ENCODE peak calls at places on chromosome 15, in four cellular contexts. G, K, M and H are unnamed samples.

GRCh38 chr15:67125589-67126502 is 60.4 kb downstream of the SMAD3 start:
- DNase-seq in M (no peak), K (peak), G (no peak), H (peak)

GRCh38 chr15:84611631-84612030 is 10.8 kb downstream of the ZSCAN2 start:
- DNase-seq in K (no peak), G (no peak), M (no peak), H (no peak)

GRCh38 chr15:23866832-23867231 is 179.7 kb upstream of the NDN start:
- DNase-seq in K (no peak), M (no peak), G (peak), H (peak)

GRCh38 chr15:80835338-80835737 is 56.2 kb downstream of the CEMIP start:
- DNase-seq in G (peak), K (no peak), M (peak), H (no peak)

GRCh38 chr15:91921821-91922198 is 68.3 kb downstream of the SLCO3A1 start:
- DNase-seq in G (no peak), M (no peak), K (no peak), H (no peak)

GRCh38 chr15:85412956-85413854 is 32.8 kb downstream of the AKAP13 start:
- DNase-seq in G (peak), M (no peak), K (no peak), H (peak)

GRCh38 chr15:40256642-40257235 is 17.9 kb downstream of the PAK6 start:
- DNase-seq in K (no peak), G (no peak), M (no peak), H (no peak)

GRCh38 chr15:25742421-25743159 is 120.5 kb downstream of the ATP10A start:
- DNase-seq in M (peak), K (no peak), G (no peak), H (no peak)

GRCh38 chr15:27683126-27683525 is 416.0 kb downstream of the OCA2 start:
- DNase-seq in K (no peak), G (no peak), M (no peak), H (no peak)

GRCh38 chr15:66723826-66724731 is 22.0 kb downstream of the SMAD6 start:
- DNase-seq in G (no peak), K (peak), M (no peak), H (no peak)

GRCh38 chr15:46129145-46129544 is 494.3 kb downstream of the SQOR start:
- DNase-seq in G (no peak), M (no peak), K (no peak), H (no peak)

GRCh38 chr15:98907921-98908490 is 99.6 kb downstream of the PGPEP1L start:
- DNase-seq in M (no peak), K (no peak), G (no peak), H (no peak)

GRCh38 chr15:52196891-52197290 is 5.7 kb upstream of the GNB5 start:
- DNase-seq in K (no peak), M (no peak), G (no peak), H (no peak)

GRCh38 chr15:81105521-81105920 is 28.5 kb upstream of the CFAP161 start:
- DNase-seq in G (no peak), M (no peak), K (no peak), H (no peak)

GRCh38 chr15:42413914-42414313 is 54.6 kb downstream of the CAPN3 start:
- DNase-seq in K (no peak), M (no peak), G (no peak), H (no peak)

GRCh38 chr15:50184863-50185504 is 3.0 kb downstream of the SLC27A2 start:
- DNase-seq in K (no peak), G (peak), M (no peak), H (no peak)

GRCh38 chr15:68672251-68672650 is 93.5 kb downstream of the CORO2B start:
- DNase-seq in M (no peak), G (no peak), K (no peak), H (no peak)

GRCh38 chr15:68667800-68668625 is 89.2 kb downstream of the CORO2B start:
- DNase-seq in K (no peak), M (peak), G (no peak), H (no peak)

GRCh38 chr15:68666812-68667450 is 88.1 kb downstream of the CORO2B start:
- DNase-seq in M (peak), G (no peak), K (no peak), H (no peak)

GRCh38 chr15:68668926-68669600 is 90.3 kb downstream of the CORO2B start:
- DNase-seq in M (peak), K (no peak), G (no peak), H (no peak)

GRCh38 chr15:68666120-68666811 is 87.5 kb downstream of the CORO2B start:
- DNase-seq in G (no peak), K (no peak), M (peak), H (no peak)
- TF ChIP-seq RAD21 in G (no peak), K (no peak), M (no peak), H (no peak)

DNA sequence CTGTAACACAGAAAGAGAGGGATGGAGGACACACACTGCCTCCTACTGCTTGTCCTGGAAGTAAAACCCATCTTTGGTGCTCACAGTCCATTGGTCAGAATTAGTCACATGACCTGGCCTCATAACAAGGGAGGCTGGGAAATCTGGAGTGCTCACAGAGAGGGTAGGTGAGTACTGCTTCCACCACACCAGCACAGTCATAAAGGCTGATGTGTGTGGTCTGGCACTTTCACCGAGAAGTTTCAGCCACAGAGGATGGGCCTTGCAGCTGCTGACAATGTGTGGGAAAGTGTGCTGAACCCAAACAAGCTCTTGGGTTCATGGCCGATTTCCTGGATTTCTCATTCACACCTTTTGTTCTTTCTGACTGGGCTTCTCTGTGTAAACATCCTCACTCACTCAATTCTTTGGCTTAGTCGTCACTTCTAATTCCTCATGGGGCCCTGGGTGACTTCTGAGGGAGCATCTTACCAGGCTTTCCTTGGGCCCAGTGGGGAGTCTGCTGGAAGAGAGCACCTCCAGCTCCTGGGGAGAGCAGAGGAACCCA is 100.7 kb downstream of the ASB7 start:
- DNase-seq in M (no peak), G (no peak), K (peak), H (no peak)
- TF ChIP-seq RNF2 in M (no peak), G (no peak), K (no peak), H (no peak)

GRCh38 chr15:64989331-64990167 is at the start of gene SPG21:
- DNase-seq in M (peak), G (peak), K (peak), H (peak)

GRCh38 chr15:64991536-64992135 is 1.9 kb upstream of the SPG21 start:
- DNase-seq in M (peak), K (no peak), G (no peak), H (no peak)

GRCh38 chr15:64997911-64998310 is 8.2 kb upstream of the SPG21 start:
- DNase-seq in M (no peak), K (no peak), G (no peak), H (no peak)

GRCh38 chr15:64990168-64990470 is 405 bp upstream of the SPG21 start:
- DNase-seq in G (no peak), K (no peak), M (no peak), H (peak)

GRCh38 chr15:64993290-64993689 is 3.6 kb upstream of the SPG21 start:
- DNase-seq in M (no peak), G (no peak), K (no peak), H (no peak)
- TF ChIP-seq RAD21 in M (no peak), G (no peak), K (no peak), H (no peak)

DNA sequence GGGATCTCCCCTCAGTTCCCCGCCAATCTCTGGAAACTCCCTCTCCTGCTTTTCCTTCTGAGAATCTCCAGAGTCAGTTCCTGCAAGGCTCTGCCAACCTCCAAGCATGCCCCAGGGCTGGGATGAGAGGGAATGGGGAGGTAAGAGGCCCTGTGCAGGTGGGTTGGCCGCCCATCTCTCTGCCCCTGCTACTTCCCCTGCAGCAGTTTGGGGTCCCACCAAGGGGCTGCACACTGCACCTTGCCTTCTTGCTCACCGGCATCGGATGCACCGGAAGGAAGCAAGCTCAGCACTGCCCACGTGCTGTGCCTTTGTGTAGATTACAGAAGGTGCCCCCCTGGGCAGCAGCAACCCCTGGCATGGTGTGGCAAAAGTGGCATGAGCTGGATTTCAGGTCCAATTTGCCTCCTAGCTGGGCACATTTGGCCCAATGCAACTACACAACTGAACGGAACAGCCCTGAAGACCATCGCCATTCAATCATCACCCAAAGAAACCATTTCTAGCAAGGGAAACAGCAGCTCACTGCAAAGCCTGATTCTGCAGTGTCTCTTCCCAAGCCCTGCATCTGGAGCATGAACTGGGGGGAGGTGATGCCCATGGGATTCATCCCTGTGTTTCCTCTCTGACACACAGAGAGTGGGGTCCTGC is 91.4 kb upstream of the ALDH1A3 start:
- DNase-seq in G (no peak), M (peak), K (no peak), H (no peak)
- TF ChIP-seq RNF2 in G (no peak), M (no peak), K (no peak), H (no peak)